ENCODE peak calls at places on chromosomes 5 and 9, in ten cellular contexts. A is CD4-positive, alpha-beta memory T cell; T is NCI-H2029; Q is stomach; N is cardiac fibroblast; P is CD4-positive, CD25-positive, alpha-beta regulatory T cell; X is SIG-M5; I is kidney epithelial cell; B is NCI-H510A treated with DMSO at 0.1 percent for 48 hours; C is upper lobe of left lung. F is an unnamed sample.
A peak's percentile ranks its signal among the peaks of the same experiment; 100 is the strongest.

GRCh38 chr9:72579190-72579589 is 57.8 kb downstream of the TMC1 start:
- DNase-seq in A (no peak), T (no peak), Q (peak; percentile 81), N (peak; percentile 78), P (no peak), X (no peak), I (no peak), B (no peak), C (no peak), F (no peak)

GRCh38 chr5:176624142-176624541 is 6.2 kb downstream of the SNCB start:
- DNase-seq in A (no peak), T (no peak), Q (no peak), N (no peak), P (no peak), X (no peak), I (no peak), B (no peak), C (no peak), F (no peak)

GRCh38 chr9:92661761-92662160 is 8.2 kb downstream of the IPPK start:
- DNase-seq in A (no peak), T (no peak), Q (no peak), N (no peak), P (no peak), X (no peak), I (no peak), B (no peak), C (no peak), F (no peak)

GRCh38 chr9:93123561-93124283 is 10.3 kb downstream of the NINJ1 start:
- DNase-seq in A (peak; percentile 39), T (no peak), Q (no peak), N (no peak), P (no peak), X (no peak), I (no peak), B (no peak), C (peak; percentile 39), F (no peak)

GRCh38 chr5:125424374-125424773 is 677.9 kb upstream of the ZNF608 start:
- DNase-seq in A (no peak), T (no peak), Q (no peak), N (no peak), P (no peak), X (no peak), I (no peak), B (no peak), C (no peak), F (no peak)

GRCh38 chr5:1431021-1431811 is 14.0 kb downstream of the SLC6A3 start:
- DNase-seq in A (no peak), T (no peak), Q (peak; percentile 18), N (no peak), P (no peak), X (no peak), I (no peak), B (no peak), C (no peak), F (no peak)

GRCh38 chr5:26386532-26386931 is 651.9 kb downstream of the CDH9 start:
- DNase-seq in A (no peak), T (no peak), Q (no peak), N (no peak), P (no peak), X (no peak), I (no peak), B (no peak), C (no peak), F (no peak)

GRCh38 chr5:164505791-164506190 is 1000.4 kb downstream of the MAT2B start:
- DNase-seq in A (no peak), T (no peak), Q (no peak), N (no peak), P (no peak), X (no peak), I (no peak), B (no peak), C (no peak), F (no peak)

GRCh38 chr5:137096149-137097103 is 402.7 kb downstream of the SPOCK1 start:
- DNase-seq in A (no peak), T (no peak), Q (no peak), N (no peak), P (no peak), X (no peak), I (no peak), B (no peak), C (no peak), F (no peak)

GRCh38 chr5:95900383-95900958 is 61.2 kb downstream of the ELL2 start:
- DNase-seq in A (no peak), T (no peak), Q (peak; percentile 47), N (peak; percentile 74), P (no peak), X (no peak), I (no peak), B (no peak), C (no peak), F (no peak)

GRCh38 chr5:103041071-103041676 is 78.8 kb downstream of the GIN1 start:
- DNase-seq in A (no peak), T (peak; percentile 34), Q (no peak), N (peak; percentile 74), P (no peak), X (no peak), I (peak; percentile 4), B (peak; percentile 70), C (no peak), F (no peak)

GRCh38 chr5:956941-957729 is 51.5 kb upstream of the NKD2 start:
- DNase-seq in A (no peak), T (no peak), Q (no peak), N (peak; percentile 93), P (no peak), X (no peak), I (peak; percentile 47), B (no peak), C (peak; percentile 83), F (no peak)

GRCh38 chr5:171953860-171954701 is 52.4 kb downstream of the FBXW11 start:
- DNase-seq in A (no peak), T (no peak), Q (no peak), N (peak; percentile 35), P (no peak), X (no peak), I (no peak), B (no peak), C (no peak), F (no peak)

GRCh38 chr9:69899491-69899890 is 78.9 kb downstream of the CFAP95 start:
- DNase-seq in A (no peak), T (no peak), Q (no peak), N (no peak), P (no peak), X (no peak), I (no peak), B (no peak), C (no peak), F (no peak)

GRCh38 chr5:12522116-12522515 is 617.9 kb upstream of the CTNND2 start:
- DNase-seq in A (no peak), T (no peak), Q (no peak), N (no peak), P (no peak), X (no peak), I (no peak), B (no peak), C (no peak), F (no peak)

GRCh38 chr5:43484049-43484849 is 584 bp upstream of the TMEM267 start:
- DNase-seq in A (peak; percentile 85), T (peak; percentile 74), Q (peak; percentile 86), N (peak; percentile 87), P (peak; percentile 70), X (peak; percentile 56), I (peak; percentile 43), B (peak; percentile 91), C (peak; percentile 92), F (peak; percentile 80)